ENCODE peak calls at places on chromosomes 16 and 17, in five cellular contexts. I is thoracic aorta, E is AG04450, K is IMR-90, T is AG10803. Z is an unnamed sample.

GRCh38 chr17:45376171-45376564 is 56.5 kb downstream of the ARHGAP27 start:
- DNase-seq in I (no peak), E (no peak), K (no peak), T (no peak), Z (no peak)

GRCh38 chr17:55709440-55709839 is 13.2 kb downstream of the TMEM100 start:
- DNase-seq in I (no peak), E (no peak), K (no peak), T (no peak), Z (no peak)

GRCh38 chr16:11833951-11834695 is 17.2 kb downstream of the RSL1D1 start:
- DNase-seq in I (no peak), E (peak), K (peak), T (peak), Z (peak)

GRCh38 chr17:13557077-13557476 is 44.7 kb downstream of the HS3ST3A1 start:
- DNase-seq in I (no peak), E (peak), K (peak), T (peak), Z (peak)

GRCh38 chr17:21289902-21290571 is 5.5 kb downstream of the MAP2K3 start:
- DNase-seq in I (no peak), E (no peak), K (no peak), T (no peak), Z (no peak)

GRCh38 chr17:40501499-40501911 is at the start of gene TNS4:
- DNase-seq in I (no peak), E (no peak), K (no peak), T (no peak), Z (no peak)

GRCh38 chr16:57960310-57960709 is 10.6 kb downstream of the CNGB1 start:
- DNase-seq in I (no peak), E (no peak), K (no peak), T (no peak), Z (no peak)

GRCh38 chr16:22323173-22323997 is 26.2 kb downstream of the POLR3E start:
- DNase-seq in I (no peak), E (no peak), K (no peak), T (no peak), Z (no peak)

GRCh38 chr17:45223541-45224528 is 2.1 kb downstream of the FMNL1 start:
- DNase-seq in I (no peak), E (no peak), K (no peak), T (no peak), Z (no peak)

GRCh38 chr17:79465011-79466006 is 145.5 kb downstream of the RBFOX3 start:
- DNase-seq in I (no peak), E (no peak), K (no peak), T (no peak), Z (no peak)

GRCh38 chr16:2471653-2472487 is 773 bp downstream of the NTN3 start:
- DNase-seq in I (no peak), E (no peak), K (no peak), T (no peak), Z (no peak)

GRCh38 chr17:77279448-77280303 is 138.9 kb downstream of the SEC14L1 start:
- DNase-seq in I (no peak), E (no peak), K (peak), T (peak), Z (peak)

GRCh38 chr16:17467923-17468540 is 2.7 kb downstream of the XYLT1 start:
- DNase-seq in I (no peak), E (peak), K (peak), T (peak), Z (peak)

GRCh38 chr17:41029633-41030245 is at the start of gene KRTAP1-4:
- DNase-seq in I (no peak), E (no peak), K (no peak), T (no peak), Z (no peak)

GRCh38 chr17:83057793-83058477 is 21.5 kb upstream of the METRNL start:
- DNase-seq in I (peak), E (no peak), K (no peak), T (no peak), Z (no peak)

GRCh38 chr17:83056583-83057396 is 22.6 kb upstream of the METRNL start:
- DNase-seq in I (no peak), E (no peak), K (no peak), T (peak), Z (no peak)

GRCh38 chr17:83057397-83057761 is 22.0 kb upstream of the METRNL start:
- DNase-seq in I (no peak), E (no peak), K (no peak), T (no peak), Z (no peak)

GRCh38 chr17:83055911-83056582 is 23.4 kb upstream of the METRNL start:
- DNase-seq in I (no peak), E (peak), K (peak), T (peak), Z (peak)

DNA sequence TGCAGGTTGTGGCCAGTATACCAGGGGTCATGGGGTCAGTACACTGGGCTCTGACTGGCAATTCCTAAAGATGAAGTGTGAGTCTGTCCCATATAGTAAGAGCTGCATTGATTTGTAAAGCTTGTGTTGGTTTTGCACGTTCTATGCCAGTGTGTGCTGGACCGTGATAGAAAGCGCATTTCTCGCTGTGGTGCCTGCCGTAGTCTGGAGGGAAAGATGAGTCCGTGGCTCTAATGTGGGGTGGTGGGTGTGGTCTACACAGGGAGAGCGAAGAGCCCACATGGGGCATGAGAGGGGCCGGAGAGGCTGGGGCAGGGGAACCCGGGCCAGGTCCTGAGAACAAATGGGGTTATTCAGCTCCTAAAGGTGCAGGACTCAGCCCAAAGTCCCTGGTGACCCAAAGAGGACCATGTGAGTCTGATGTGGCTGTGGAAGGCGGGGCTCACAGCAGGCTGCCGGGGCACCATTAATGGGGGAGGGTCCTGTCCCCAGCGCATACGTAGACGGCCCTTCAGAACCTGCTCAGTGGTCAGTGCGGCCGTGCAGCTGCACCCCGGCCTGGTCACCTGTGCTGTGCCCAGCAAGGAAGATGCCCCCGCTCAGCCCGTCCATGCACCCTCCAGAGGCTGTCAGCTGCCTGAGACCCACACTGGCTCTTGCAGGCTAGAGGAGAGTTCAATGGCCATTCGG is 20.8 kb upstream of the METRNL start:
- DNase-seq in I (peak), E (no peak), K (no peak), T (no peak), Z (no peak)
- H3K4me3 ChIP-seq in I (no peak), E (no peak), K (no peak), T (no peak), Z (no peak)

GRCh38 chr16:8714143-8714542 is 39.7 kb downstream of the ABAT start:
- DNase-seq in I (no peak), E (no peak), K (no peak), T (no peak), Z (no peak)
- TF ChIP-seq CTCF in I (no peak), E (no peak), K (no peak), T (no peak), Z (no peak)

GRCh38 chr17:76241776-76242175 is 1.5 kb upstream of the RNF157 start:
- DNase-seq in I (no peak), E (no peak), K (no peak), T (no peak), Z (no peak)
- H3K4me3 ChIP-seq in I (no peak), E (no peak), K (no peak), T (no peak), Z (no peak)

DNA sequence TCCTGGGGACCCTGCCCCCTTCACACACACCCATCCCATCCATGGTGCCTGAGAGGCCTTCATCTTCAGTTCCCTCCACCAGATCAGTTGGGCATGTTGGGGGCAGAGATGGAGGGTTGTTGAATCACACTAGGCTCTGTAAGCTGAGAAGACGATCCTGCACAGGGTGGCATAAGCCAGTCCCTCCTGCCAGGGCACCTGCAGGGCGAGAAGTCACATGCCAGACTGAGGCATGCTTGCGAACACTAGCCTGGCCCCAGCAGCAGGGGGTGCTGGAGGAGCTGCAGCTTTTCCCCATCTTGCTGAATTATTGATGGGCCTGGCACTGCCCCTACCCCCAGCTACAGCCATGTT is 6.1 kb upstream of the TBX2 start:
- DNase-seq in I (no peak), E (no peak), K (peak), T (no peak), Z (no peak)
- TF ChIP-seq CTCF in I (no peak), E (peak), K (peak), T (peak), Z (peak)

Z was measured in fibroblast of pulmonary artery.